ENCODE peak calls at places on chromosomes 11 and 22, in ten cellular contexts. B is upper lobe of right lung; O is caudate nucleus; L is astrocyte; V is ovary; Y is stomach; K is coronary artery; Q is GM12878; M is CD8-positive, alpha-beta memory T cell; F is cardiac muscle cell. G is an unnamed sample.

GRCh38 chr11:7538023-7538422 is 24.2 kb downstream of the PPFIBP2 start:
- DNase-seq in B (no peak), O (no peak), L (no peak), V (no peak), Y (no peak), K (no peak), Q (no peak), M (no peak), F (no peak), G (no peak)

GRCh38 chr22:31289335-31289734 is 3.0 kb downstream of the PIK3IP1 start:
- DNase-seq in B (no peak), O (no peak), L (no peak), V (peak; percentile 32), Y (peak; percentile 47), K (no peak), Q (no peak), M (no peak), F (no peak), G (no peak)

GRCh38 chr11:128686745-128687177 is 7.1 kb upstream of the FLI1 start:
- DNase-seq in B (peak; percentile 80), O (no peak), L (no peak), V (no peak), Y (peak; percentile 52), K (no peak), Q (no peak), M (peak; percentile 75), F (peak; percentile 54), G (no peak)

GRCh38 chr11:17489729-17490128 is 13.1 kb upstream of the ABCC8 start:
- DNase-seq in B (no peak), O (no peak), L (no peak), V (no peak), Y (no peak), K (no peak), Q (no peak), M (no peak), F (no peak), G (no peak)

GRCh38 chr11:96130061-96130460 is 206.2 kb upstream of the MTMR2 start:
- DNase-seq in B (no peak), O (no peak), L (no peak), V (no peak), Y (no peak), K (no peak), Q (no peak), M (no peak), F (no peak), G (no peak)

GRCh38 chr11:119222308-119222707 is 16.2 kb downstream of the CBL start:
- DNase-seq in B (no peak), O (no peak), L (peak; percentile 44), V (no peak), Y (no peak), K (no peak), Q (no peak), M (no peak), F (no peak), G (no peak)

GRCh38 chr11:116211166-116211565 is 561.6 kb downstream of the BUD13 start:
- DNase-seq in B (no peak), O (no peak), L (no peak), V (no peak), Y (no peak), K (no peak), Q (no peak), M (no peak), F (no peak), G (no peak)

GRCh38 chr22:38843201-38843715 is 570 bp downstream of the NPTXR start:
- DNase-seq in B (peak; percentile 75), O (no peak), L (peak; percentile 72), V (peak; percentile 56), Y (peak; percentile 38), K (no peak), Q (no peak), M (peak; percentile 78), F (peak; percentile 82), G (no peak)

DNA sequence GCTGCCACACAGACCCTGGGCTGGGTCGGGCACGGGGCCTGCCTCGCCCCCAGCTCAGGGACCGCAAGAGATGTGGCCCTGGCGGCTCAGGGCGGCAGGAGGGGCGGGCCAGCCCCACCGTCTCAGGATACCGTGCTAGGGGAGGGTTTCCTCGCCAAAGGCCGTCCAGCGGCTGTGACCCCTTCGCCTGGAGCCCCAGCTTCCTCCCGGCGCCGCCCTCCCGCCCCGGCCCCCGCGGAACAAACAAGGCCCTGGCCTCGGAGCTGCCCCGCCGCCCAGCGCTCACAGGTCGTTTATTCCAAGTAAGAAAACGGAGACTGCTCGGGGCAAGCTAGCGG is 543 bp upstream of the AP2A2 start:
- DNase-seq in B (no peak), O (no peak), L (no peak), V (peak; percentile 41), Y (no peak), K (no peak), Q (no peak), M (peak; percentile 59), F (no peak), G (no peak)
- H3K27ac ChIP-seq in B (peak overlapping the region; percentile 75), O (peak overlapping the region; percentile 89), L (no peak overlapping the region), V (peak overlapping the region; percentile 91), Y (peak overlapping the region; percentile 92), K (peak overlapping the region; percentile 97), Q (no peak overlapping the region), M (peak overlapping the region; percentile 47), F (no peak overlapping the region), G (peak overlapping the region; percentile 93)

GRCh38 chr11:46684364-46684763 is 16.1 kb downstream of the ARHGAP1 start:
- DNase-seq in B (no peak), O (no peak), L (no peak), V (no peak), Y (no peak), K (no peak), Q (no peak), M (no peak), F (no peak), G (no peak)

GRCh38 chr11:46681814-46682213 is 18.6 kb downstream of the ARHGAP1 start:
- DNase-seq in B (no peak), O (no peak), L (no peak), V (no peak), Y (no peak), K (no peak), Q (no peak), M (no peak), F (no peak), G (no peak)

GRCh38 chr11:46680164-46680760 is 20.2 kb downstream of the ARHGAP1 start:
- DNase-seq in B (peak; percentile 32), O (no peak), L (no peak), V (no peak), Y (no peak), K (peak; percentile 59), Q (no peak), M (no peak), F (no peak), G (no peak)

GRCh38 chr11:46680815-46681214 is 19.6 kb downstream of the ARHGAP1 start:
- DNase-seq in B (peak; percentile 55), O (no peak), L (no peak), V (no peak), Y (no peak), K (no peak), Q (no peak), M (no peak), F (no peak), G (no peak)

GRCh38 chr11:46682773-46683752 is 17.4 kb downstream of the ARHGAP1 start:
- DNase-seq in B (no peak), O (no peak), L (peak; percentile 34), V (no peak), Y (no peak), K (no peak), Q (no peak), M (no peak), F (no peak), G (no peak)
- H3K27ac ChIP-seq in B (no peak overlapping the region), O (peak overlapping the region; percentile 26), L (peak overlapping the region; percentile 3), V (no peak overlapping the region), Y (no peak overlapping the region), K (peak overlapping the region; percentile 85), Q (no peak overlapping the region), M (no peak overlapping the region), F (no peak overlapping the region), G (peak overlapping the region; percentile 85)

DNA sequence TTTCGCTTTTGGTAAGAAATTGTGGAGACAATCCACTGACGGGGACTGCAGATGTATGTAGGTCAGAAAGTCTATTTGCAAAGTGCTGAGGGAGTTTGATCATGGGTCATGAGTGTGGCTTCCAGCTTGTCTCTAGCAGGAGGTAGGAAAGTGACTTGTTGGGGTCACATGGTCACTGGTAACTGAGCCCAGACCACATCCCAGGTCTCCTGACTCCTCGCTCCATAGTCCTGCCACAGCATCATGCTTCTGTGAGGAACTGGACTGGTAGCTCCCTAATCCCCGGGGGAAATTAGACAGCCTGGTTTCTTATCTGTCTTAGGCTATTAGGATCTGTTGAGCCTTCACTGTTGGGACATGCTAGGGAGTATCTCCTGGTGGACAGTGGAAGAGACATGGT is 142.1 kb downstream of the MYO18B start:
- DNase-seq in B (no peak), O (no peak), L (no peak), V (no peak), Y (no peak), K (no peak), Q (no peak), M (no peak), F (no peak), G (peak; percentile 6)
- H3K27ac ChIP-seq in B (no peak overlapping the region), O (no peak overlapping the region), L (no peak overlapping the region), V (no peak overlapping the region), Y (no peak overlapping the region), K (no peak overlapping the region), Q (no peak overlapping the region), M (no peak overlapping the region), F (no peak overlapping the region), G (no peak overlapping the region)

GRCh38 chr11:76799061-76799804 is 16.1 kb downstream of the TSKU start:
- DNase-seq in B (peak; percentile 93), O (peak; percentile 43), L (peak; percentile 38), V (peak; percentile 88), Y (peak; percentile 86), K (peak; percentile 90), Q (no peak), M (peak; percentile 83), F (peak; percentile 88), G (peak; percentile 92)

GRCh38 chr11:76801736-76802135 is 18.6 kb downstream of the TSKU start:
- DNase-seq in B (no peak), O (no peak), L (no peak), V (no peak), Y (no peak), K (no peak), Q (no peak), M (no peak), F (no peak), G (no peak)

GRCh38 chr11:76802151-76802550 is 19.0 kb downstream of the TSKU start:
- DNase-seq in B (no peak), O (no peak), L (no peak), V (no peak), Y (no peak), K (peak; percentile 40), Q (no peak), M (no peak), F (no peak), G (no peak)

GRCh38 chr11:76801205-76801604 is 18.0 kb downstream of the TSKU start:
- DNase-seq in B (no peak), O (no peak), L (no peak), V (no peak), Y (no peak), K (peak; percentile 60), Q (no peak), M (no peak), F (no peak), G (no peak)

DNA sequence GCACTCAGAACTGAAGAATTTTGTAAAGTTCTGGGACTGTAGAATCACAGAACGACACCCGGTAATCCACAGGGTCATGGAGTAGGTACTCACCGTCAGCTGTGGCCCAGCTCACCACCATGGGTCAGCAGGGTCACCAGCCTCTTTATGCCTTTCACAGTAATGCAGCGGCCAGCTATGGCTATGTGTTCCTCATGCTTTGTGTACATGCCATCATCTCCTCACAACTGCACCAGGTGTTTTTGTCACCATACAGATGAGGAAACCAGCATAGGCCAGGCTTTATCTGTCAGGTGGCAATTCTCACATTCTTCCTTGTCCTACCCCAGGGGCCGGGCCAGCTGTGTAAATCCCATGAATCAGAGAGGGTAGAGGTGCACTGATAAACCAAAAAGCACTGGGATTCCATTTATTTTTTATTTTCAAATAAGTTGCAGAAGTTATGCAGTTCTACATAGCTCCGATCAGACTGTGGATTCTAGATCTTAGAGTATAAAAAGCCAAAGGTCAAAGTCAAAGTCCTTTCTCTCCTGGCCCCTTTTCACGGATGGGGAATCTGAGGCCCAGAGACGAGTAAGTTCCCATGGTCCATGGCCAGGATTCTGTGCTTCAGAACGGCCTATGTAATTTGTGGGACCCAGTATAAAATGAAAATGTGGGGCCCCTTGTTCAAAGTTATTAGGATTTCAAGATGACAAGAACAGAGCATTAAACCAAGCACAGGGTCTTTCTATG is 17.5 kb downstream of the TSKU start:
- DNase-seq in B (no peak), O (no peak), L (no peak), V (no peak), Y (no peak), K (peak; percentile 64), Q (no peak), M (no peak), F (no peak), G (peak; percentile 85)
- H3K27ac ChIP-seq in B (no peak overlapping the region), O (no peak overlapping the region), L (no peak overlapping the region), V (no peak overlapping the region), Y (peak overlapping the region; percentile 74), K (no peak overlapping the region), Q (no peak overlapping the region), M (no peak overlapping the region), F (no peak overlapping the region), G (peak overlapping the region; percentile 84)

G was measured in vagina.